ENCODE peak calls at places on chromosomes 3 and 15, in seven cellular contexts. X is activated CD4-positive, alpha-beta T cell treated with anti-CD3 and anti-CD28 coated beads, Interleukin-2, amount 10 ng/mL, durations not matched to agents 7 days and 5 days; F is astrocyte of the spinal cord; P is sigmoid colon; W is GM23338; A is SHP77 treated with DMSO at 0.1 percent for 48 hours; R is NCI-H748 treated with DMSO at 0.1 percent for 48 hours. Y is an unnamed sample.

GRCh38 chr3:130093741-130094391 is 12.2 kb downstream of the ALG1L2 start:
- DNase-seq in F (no peak), W (peak; percentile 51), X (peak; percentile 43), R (no peak), P (no peak), A (no peak), Y (no peak)

GRCh38 chr15:67033521-67033920 is 31.9 kb upstream of the SMAD3 start:
- DNase-seq in F (no peak), R (no peak), W (peak; percentile 52), P (no peak), A (no peak), X (peak; percentile 28), Y (no peak)

GRCh38 chr3:87145553-87145952 is 81.6 kb upstream of the CHMP2B start:
- DNase-seq in R (no peak), A (no peak), P (no peak), F (peak; percentile 7), X (peak; percentile 13), W (peak; percentile 80), Y (peak; percentile 30)

GRCh38 chr3:127710473-127710941 is 37.8 kb downstream of the ABTB1 start:
- DNase-seq in R (no peak), X (no peak), W (no peak), A (no peak), P (peak; percentile 73), F (peak; percentile 33), Y (no peak)

GRCh38 chr3:196179380-196180308 is 31.6 kb downstream of the ZDHHC19 start:
- DNase-seq in X (peak; percentile 83), R (no peak), W (peak; percentile 73), F (peak; percentile 61), A (peak; percentile 24), P (no peak), Y (peak; percentile 93)

GRCh38 chr15:56040081-56041035 is 46.9 kb upstream of the NEDD4 start:
- DNase-seq in F (peak; percentile 94), X (no peak), A (peak; percentile 20), W (peak; percentile 54), R (no peak), P (peak; percentile 87), Y (peak; percentile 22)

GRCh38 chr3:153442386-153442785 is 280.4 kb downstream of the RAP2B start:
- DNase-seq in R (no peak), W (peak; percentile 6), F (no peak), X (no peak), A (no peak), P (no peak), Y (no peak)

GRCh38 chr3:60090536-60090935 is 1040.7 kb upstream of the CFAP20DC start:
- DNase-seq in R (no peak), F (no peak), A (no peak), P (no peak), X (no peak), W (no peak), Y (no peak)

GRCh38 chr3:89098964-89099585 is 8.3 kb upstream of the EPHA3 start:
- DNase-seq in X (peak; percentile 54), A (peak; percentile 19), P (no peak), F (peak; percentile 82), R (peak; percentile 21), W (peak; percentile 79), Y (peak; percentile 63)

GRCh38 chr3:149506540-149506939 is 32.0 kb downstream of the TM4SF4 start:
- DNase-seq in P (no peak), A (no peak), W (no peak), F (peak; percentile 76), R (no peak), X (no peak), Y (no peak)

GRCh38 chr15:25439456-25439836 is 622 bp upstream of the UBE3A start:
- DNase-seq in R (no peak), X (no peak), P (no peak), F (no peak), W (peak; percentile 27), A (no peak), Y (peak; percentile 20)

GRCh38 chr3:129402210-129402609 is 26.2 kb downstream of the EFCAB12 start:
- DNase-seq in A (no peak), P (no peak), X (no peak), W (no peak), R (no peak), F (no peak), Y (no peak)

GRCh38 chr3:57157666-57158065 is 7.5 kb downstream of the IL17RD start:
- DNase-seq in W (no peak), R (no peak), X (no peak), A (no peak), F (no peak), P (no peak), Y (no peak)

GRCh38 chr15:100597862-100598261 is 4.1 kb downstream of the LINS1 start:
- DNase-seq in R (no peak), W (no peak), A (no peak), X (peak; percentile 25), F (no peak), P (no peak), Y (no peak)

GRCh38 chr3:135895734-135896121 is 69.8 kb upstream of the PPP2R3A start:
- DNase-seq in P (no peak), F (peak; percentile 9), A (no peak), W (no peak), R (no peak), X (no peak), Y (no peak)

GRCh38 chr15:78931439-78931981 is 13.3 kb downstream of the CTSH start:
- DNase-seq in W (no peak), X (no peak), F (no peak), R (no peak), P (no peak), A (no peak), Y (no peak)

GRCh38 chr15:52822475-52822874 is 32.3 kb upstream of the ONECUT1 start:
- DNase-seq in F (no peak), A (no peak), W (no peak), R (no peak), X (no peak), P (no peak), Y (no peak)

GRCh38 chr3:39196671-39197446 is 4.5 kb upstream of the XIRP1 start:
- DNase-seq in P (no peak), A (no peak), R (no peak), W (no peak), X (no peak), F (no peak), Y (no peak)

GRCh38 chr3:187678869-187679268 is 8.7 kb upstream of the SST start:
- DNase-seq in F (peak; percentile 55), A (peak; percentile 34), W (peak; percentile 89), P (no peak), R (no peak), X (peak; percentile 50), Y (peak; percentile 68)